ENCODE peak calls at places on chromosomes 16 and 17, in six cellular contexts. One of them, this sample, is unnamed.

GRCh38 chr16:1890024-1890700 is 18.2 kb upstream of the MEIOB start:
- DNase-seq in fibroblast of mammary gland: no peak
- DNase-seq in amniotic epithelial cell: no peak
- DNase-seq in NCI-H1092: no peak
- DNase-seq in gastrocnemius medialis: no peak
- DNase-seq in heart right ventricle: no peak
- DNase-seq in this sample: no peak

GRCh38 chr17:9028171-9028570 is 6.9 kb downstream of the NTN1 start:
- DNase-seq in fibroblast of mammary gland: no peak
- DNase-seq in amniotic epithelial cell: no peak
- DNase-seq in NCI-H1092: no peak
- DNase-seq in gastrocnemius medialis: no peak
- DNase-seq in heart right ventricle: no peak
- DNase-seq in this sample: no peak

GRCh38 chr17:62857526-62857925 is 49.4 kb upstream of the MARCHF10 start:
- DNase-seq in fibroblast of mammary gland: no peak
- DNase-seq in amniotic epithelial cell: no peak
- DNase-seq in NCI-H1092: no peak
- DNase-seq in gastrocnemius medialis: no peak
- DNase-seq in heart right ventricle: no peak
- DNase-seq in this sample: no peak

GRCh38 chr16:11359370-11359769 is 14.1 kb downstream of the RMI2 start:
- DNase-seq in fibroblast of mammary gland: peak; percentile 63
- DNase-seq in amniotic epithelial cell: peak; percentile 86
- DNase-seq in NCI-H1092: no peak
- DNase-seq in gastrocnemius medialis: no peak
- DNase-seq in heart right ventricle: no peak
- DNase-seq in this sample: no peak

GRCh38 chr17:73292031-73292531 is 19.7 kb downstream of the CDC42EP4 start:
- DNase-seq in fibroblast of mammary gland: peak; percentile 86
- DNase-seq in amniotic epithelial cell: no peak
- DNase-seq in NCI-H1092: no peak
- DNase-seq in gastrocnemius medialis: peak; percentile 66
- DNase-seq in heart right ventricle: peak; percentile 75
- DNase-seq in this sample: no peak

GRCh38 chr17:29777663-29778062 is 152.4 kb downstream of the SSH2 start:
- DNase-seq in fibroblast of mammary gland: no peak
- DNase-seq in amniotic epithelial cell: no peak
- DNase-seq in NCI-H1092: no peak
- DNase-seq in gastrocnemius medialis: no peak
- DNase-seq in heart right ventricle: no peak
- DNase-seq in this sample: no peak

GRCh38 chr16:1102921-1103648 is 7.0 kb upstream of the C1QTNF8 start:
- DNase-seq in fibroblast of mammary gland: peak; percentile 2
- DNase-seq in amniotic epithelial cell: no peak
- DNase-seq in NCI-H1092: no peak
- DNase-seq in gastrocnemius medialis: no peak
- DNase-seq in heart right ventricle: peak; percentile 31
- DNase-seq in this sample: peak; percentile 48

GRCh38 chr17:11853321-11854151 is 143.7 kb downstream of the ZNF18 start:
- DNase-seq in fibroblast of mammary gland: peak; percentile 1
- DNase-seq in amniotic epithelial cell: no peak
- DNase-seq in NCI-H1092: no peak
- DNase-seq in gastrocnemius medialis: no peak
- DNase-seq in heart right ventricle: no peak
- DNase-seq in this sample: no peak

GRCh38 chr17:58378895-58379824 is 27.2 kb upstream of the SUPT4H1 start:
- DNase-seq in fibroblast of mammary gland: no peak
- DNase-seq in amniotic epithelial cell: no peak
- DNase-seq in NCI-H1092: no peak
- DNase-seq in gastrocnemius medialis: no peak
- DNase-seq in heart right ventricle: no peak
- DNase-seq in this sample: no peak

GRCh38 chr16:6428861-6429260 is 903.8 kb upstream of the RBFOX1 start:
- DNase-seq in fibroblast of mammary gland: no peak
- DNase-seq in amniotic epithelial cell: no peak
- DNase-seq in NCI-H1092: no peak
- DNase-seq in gastrocnemius medialis: no peak
- DNase-seq in heart right ventricle: no peak
- DNase-seq in this sample: no peak

GRCh38 chr16:69741951-69742904 is 12.5 kb downstream of the NOB1 start:
- DNase-seq in fibroblast of mammary gland: peak; percentile 57
- DNase-seq in amniotic epithelial cell: no peak
- DNase-seq in NCI-H1092: no peak
- DNase-seq in gastrocnemius medialis: peak; percentile 18
- DNase-seq in heart right ventricle: peak; percentile 80
- DNase-seq in this sample: peak; percentile 25

GRCh38 chr16:87698676-87699179 is 67.1 kb downstream of the KLHDC4 start:
- DNase-seq in fibroblast of mammary gland: no peak
- DNase-seq in amniotic epithelial cell: no peak
- DNase-seq in NCI-H1092: no peak
- DNase-seq in gastrocnemius medialis: no peak
- DNase-seq in heart right ventricle: no peak
- DNase-seq in this sample: no peak

GRCh38 chr16:81451753-81452680 is 7.4 kb downstream of the CMIP start:
- DNase-seq in fibroblast of mammary gland: no peak
- DNase-seq in amniotic epithelial cell: peak; percentile 63
- DNase-seq in NCI-H1092: no peak
- DNase-seq in gastrocnemius medialis: peak; percentile 25
- DNase-seq in heart right ventricle: peak; percentile 51
- DNase-seq in this sample: no peak

GRCh38 chr16:56600398-56600999 is 7.9 kb upstream of the MT2A start:
- DNase-seq in fibroblast of mammary gland: peak; percentile 73
- DNase-seq in amniotic epithelial cell: peak; percentile 63
- DNase-seq in NCI-H1092: peak; percentile 26
- DNase-seq in gastrocnemius medialis: no peak
- DNase-seq in heart right ventricle: no peak
- DNase-seq in this sample: peak; percentile 72

GRCh38 chr17:50656509-50656908 is 21.8 kb downstream of the ABCC3 start:
- DNase-seq in fibroblast of mammary gland: no peak
- DNase-seq in amniotic epithelial cell: no peak
- DNase-seq in NCI-H1092: no peak
- DNase-seq in gastrocnemius medialis: no peak
- DNase-seq in heart right ventricle: no peak
- DNase-seq in this sample: no peak

GRCh38 chr17:82278786-82279379 is 5.4 kb upstream of the CSNK1D start:
- DNase-seq in fibroblast of mammary gland: no peak
- DNase-seq in amniotic epithelial cell: no peak
- DNase-seq in NCI-H1092: no peak
- DNase-seq in gastrocnemius medialis: no peak
- DNase-seq in heart right ventricle: no peak
- DNase-seq in this sample: no peak

GRCh38 chr16:68187505-68187904 is 48.4 kb downstream of the ESRP2 start:
- DNase-seq in fibroblast of mammary gland: no peak
- DNase-seq in amniotic epithelial cell: no peak
- DNase-seq in NCI-H1092: no peak
- DNase-seq in gastrocnemius medialis: no peak
- DNase-seq in heart right ventricle: no peak
- DNase-seq in this sample: no peak

GRCh38 chr16:52805559-52806168 is 247.0 kb downstream of the CHD9NB start:
- DNase-seq in fibroblast of mammary gland: no peak
- DNase-seq in amniotic epithelial cell: no peak
- DNase-seq in NCI-H1092: no peak
- DNase-seq in gastrocnemius medialis: no peak
- DNase-seq in heart right ventricle: no peak
- DNase-seq in this sample: peak; percentile 52

GRCh38 chr17:65043802-65044201 is 12.7 kb downstream of the GNA13 start:
- DNase-seq in fibroblast of mammary gland: no peak
- DNase-seq in amniotic epithelial cell: no peak
- DNase-seq in NCI-H1092: no peak
- DNase-seq in gastrocnemius medialis: no peak
- DNase-seq in heart right ventricle: no peak
- DNase-seq in this sample: no peak

GRCh38 chr17:75272848-75273184 is 1.8 kb upstream of the MIF4GD start:
- DNase-seq in fibroblast of mammary gland: no peak
- DNase-seq in amniotic epithelial cell: no peak
- DNase-seq in NCI-H1092: no peak
- DNase-seq in gastrocnemius medialis: no peak
- DNase-seq in heart right ventricle: no peak
- DNase-seq in this sample: no peak

GRCh38 chr16:85029981-85030381 is 2.4 kb downstream of the KIAA0513 start:
- DNase-seq in fibroblast of mammary gland: no peak
- DNase-seq in amniotic epithelial cell: no peak
- DNase-seq in NCI-H1092: no peak
- DNase-seq in gastrocnemius medialis: no peak
- DNase-seq in heart right ventricle: no peak
- DNase-seq in this sample: no peak

GRCh38 chr17:54992797-54993639 is 24.5 kb downstream of the STXBP4 start:
- DNase-seq in fibroblast of mammary gland: peak; percentile 62
- DNase-seq in amniotic epithelial cell: peak; percentile 56
- DNase-seq in NCI-H1092: peak; percentile 26
- DNase-seq in gastrocnemius medialis: no peak
- DNase-seq in heart right ventricle: peak; percentile 8
- DNase-seq in this sample: peak; percentile 78

GRCh38 chr17:79135011-79135410 is 60.4 kb downstream of the ENGASE start:
- DNase-seq in fibroblast of mammary gland: no peak
- DNase-seq in amniotic epithelial cell: no peak
- DNase-seq in NCI-H1092: no peak
- DNase-seq in gastrocnemius medialis: no peak
- DNase-seq in heart right ventricle: no peak
- DNase-seq in this sample: no peak

GRCh38 chr17:75267403-75268232 is 3.4 kb downstream of the MIF4GD start:
- DNase-seq in fibroblast of mammary gland: no peak
- DNase-seq in amniotic epithelial cell: no peak
- DNase-seq in NCI-H1092: no peak
- DNase-seq in gastrocnemius medialis: no peak
- DNase-seq in heart right ventricle: no peak
- DNase-seq in this sample: peak; percentile 94

GRCh38 chr16:57469917-57470470 is 7.5 kb downstream of the POLR2C start:
- DNase-seq in fibroblast of mammary gland: no peak
- DNase-seq in amniotic epithelial cell: no peak
- DNase-seq in NCI-H1092: no peak
- DNase-seq in gastrocnemius medialis: no peak
- DNase-seq in heart right ventricle: no peak
- DNase-seq in this sample: no peak

GRCh38 chr17:2057130-2057713 is 2.3 kb downstream of the HIC1 start:
- DNase-seq in fibroblast of mammary gland: no peak
- DNase-seq in amniotic epithelial cell: no peak
- DNase-seq in NCI-H1092: no peak
- DNase-seq in gastrocnemius medialis: no peak
- DNase-seq in heart right ventricle: no peak
- DNase-seq in this sample: peak; percentile 59

GRCh38 chr17:75159196-75160031 is 5.1 kb upstream of the JPT1 start:
- DNase-seq in fibroblast of mammary gland: peak; percentile 53
- DNase-seq in amniotic epithelial cell: peak; percentile 77
- DNase-seq in NCI-H1092: no peak
- DNase-seq in gastrocnemius medialis: no peak
- DNase-seq in heart right ventricle: no peak
- DNase-seq in this sample: peak; percentile 37

GRCh38 chr17:7191571-7192270 is 12.6 kb upstream of the ASGR1 start:
- DNase-seq in fibroblast of mammary gland: peak; percentile 37
- DNase-seq in amniotic epithelial cell: peak; percentile 29
- DNase-seq in NCI-H1092: no peak
- DNase-seq in gastrocnemius medialis: no peak
- DNase-seq in heart right ventricle: peak; percentile 63
- DNase-seq in this sample: peak; percentile 77

GRCh38 chr17:39027440-39028035 is 60.3 kb upstream of the FBXO47 start:
- DNase-seq in fibroblast of mammary gland: no peak
- DNase-seq in amniotic epithelial cell: no peak
- DNase-seq in NCI-H1092: no peak
- DNase-seq in gastrocnemius medialis: no peak
- DNase-seq in heart right ventricle: peak; percentile 18
- DNase-seq in this sample: no peak